ENCODE peak calls at places on chromosomes 12 and 14, in ten cellular contexts. W is stomach, R is esophagus muscularis mucosa, U is GM12878, S is ovary, Q is uterus, C is tibial nerve, Y is HepG2, T is NB4, X is Peyer's patch. A is an unnamed sample.
A peak's percentile ranks its signal among the peaks of the same experiment; 100 is the strongest.

GRCh38 chr14:75418779-75419768 is 8.7 kb upstream of the JDP2 start:
- DNase-seq in W (peak; percentile 63), R (no peak), U (peak; percentile 57), S (no peak), Q (no peak), C (no peak), Y (no peak), T (peak; percentile 88), X (peak; percentile 43), A (no peak)

GRCh38 chr14:60848066-60848465 is 113.5 kb downstream of the MNAT1 start:
- DNase-seq in W (no peak), R (no peak), U (no peak), S (no peak), Q (no peak), C (no peak), Y (no peak), T (no peak), X (no peak), A (no peak)

GRCh38 chr12:104505095-104505819 is 48.5 kb downstream of the CHST11 start:
- DNase-seq in W (no peak), R (no peak), U (peak; percentile 64), S (no peak), Q (no peak), C (no peak), Y (no peak), T (no peak), X (no peak), A (no peak)

GRCh38 chr12:125431516-125431915 is 366.3 kb downstream of the AACS start:
- DNase-seq in W (no peak), R (peak; percentile 88), U (no peak), S (no peak), Q (no peak), C (no peak), Y (no peak), T (no peak), X (no peak), A (no peak)

GRCh38 chr12:1836241-1836803 is 16.0 kb downstream of the LRTM2 start:
- DNase-seq in W (no peak), R (no peak), U (no peak), S (no peak), Q (no peak), C (no peak), Y (no peak), T (no peak), X (no peak), A (no peak)

GRCh38 chr14:93332032-93332852 is 594 bp downstream of the BTBD7 start:
- DNase-seq in W (peak; percentile 74), R (no peak), U (no peak), S (peak; percentile 69), Q (peak; percentile 47), C (no peak), Y (peak; percentile 40), T (peak; percentile 83), X (peak; percentile 40), A (peak; percentile 57)

GRCh38 chr12:56517854-56518253 is 3.8 kb upstream of the RBMS2 start:
- DNase-seq in W (no peak), R (no peak), U (no peak), S (no peak), Q (no peak), C (no peak), Y (peak; percentile 22), T (no peak), X (no peak), A (no peak)

GRCh38 chr12:114321524-114321923 is 84.4 kb downstream of the TBX5 start:
- DNase-seq in W (no peak), R (no peak), U (no peak), S (no peak), Q (no peak), C (no peak), Y (no peak), T (no peak), X (no peak), A (no peak)

GRCh38 chr14:33432407-33433023 is 493.8 kb downstream of the NPAS3 start:
- DNase-seq in W (no peak), R (no peak), U (no peak), S (no peak), Q (no peak), C (peak; percentile 24), Y (peak; percentile 42), T (peak; percentile 20), X (no peak), A (peak; percentile 63)

GRCh38 chr14:24286996-24287395 is 12.6 kb downstream of the DHRS1 start:
- DNase-seq in W (no peak), R (no peak), U (no peak), S (no peak), Q (no peak), C (no peak), Y (no peak), T (no peak), X (no peak), A (no peak)

GRCh38 chr12:105948331-105948730 is 190.4 kb downstream of the NUAK1 start:
- DNase-seq in W (no peak), R (no peak), U (no peak), S (no peak), Q (no peak), C (peak; percentile 38), Y (no peak), T (no peak), X (no peak), A (no peak)

GRCh38 chr12:131366261-131366871 is 344.5 kb upstream of the SFSWAP start:
- DNase-seq in W (no peak), R (no peak), U (no peak), S (peak; percentile 74), Q (peak; percentile 54), C (no peak), Y (peak; percentile 18), T (no peak), X (no peak), A (no peak)

GRCh38 chr14:31927348-31927826 is 149.7 kb upstream of the ARHGAP5 start:
- DNase-seq in W (no peak), R (no peak), U (no peak), S (no peak), Q (no peak), C (no peak), Y (peak; percentile 44), T (no peak), X (no peak), A (peak; percentile 20)

GRCh38 chr12:91854725-91855124 is 290.9 kb downstream of the BTG1 start:
- DNase-seq in W (no peak), R (no peak), U (no peak), S (no peak), Q (no peak), C (no peak), Y (no peak), T (no peak), X (no peak), A (peak; percentile 17)

GRCh38 chr12:21773263-21773741 is 1.2 kb downstream of the KCNJ8 start:
- DNase-seq in W (no peak), R (no peak), U (no peak), S (peak; percentile 70), Q (peak; percentile 49), C (peak; percentile 25), Y (no peak), T (peak; percentile 44), X (no peak), A (peak; percentile 47)

DNA sequence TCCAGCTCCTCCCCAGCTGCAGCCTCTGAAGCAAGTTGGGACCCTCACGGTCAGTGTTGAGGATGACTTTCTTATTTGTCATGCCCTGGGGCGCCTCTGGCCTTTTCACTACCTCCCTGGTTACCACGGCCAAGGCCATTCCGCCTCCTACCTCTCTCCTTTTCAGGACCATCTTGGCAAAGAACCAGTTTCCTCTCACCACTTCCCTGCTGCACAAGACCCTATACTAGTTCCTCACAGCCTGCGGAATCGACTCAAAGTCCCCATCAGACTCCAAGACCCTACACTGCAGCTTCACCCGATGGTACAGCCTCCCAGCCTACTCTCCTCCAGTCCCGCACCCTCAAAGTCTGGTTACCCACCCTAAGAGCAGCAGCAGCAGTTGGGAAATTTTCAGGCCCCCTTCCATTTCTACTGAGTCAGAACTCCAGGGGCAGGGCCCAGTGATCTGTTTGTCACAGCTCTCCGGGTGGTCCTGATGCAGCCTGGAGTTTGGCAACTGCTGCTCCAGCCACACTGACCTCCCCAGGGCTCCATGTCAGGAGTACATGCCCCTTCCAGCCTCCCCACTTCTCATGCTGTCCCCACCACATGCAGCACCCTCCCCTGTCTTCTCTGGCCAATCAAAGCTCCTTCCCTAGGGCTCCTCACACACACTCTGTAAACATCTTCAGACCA is 5.4 kb downstream of the VWF start:
- DNase-seq in W (no peak), R (no peak), U (no peak), S (no peak), Q (no peak), C (no peak), Y (no peak), T (no peak), X (no peak), A (no peak)
- H3K4me3 ChIP-seq in W (no peak overlapping the region), R (peak overlapping the region; percentile 51), U (no peak overlapping the region), S (no peak overlapping the region), Q (no peak overlapping the region), C (no peak overlapping the region), Y (no peak overlapping the region), T (no peak overlapping the region), X (no peak overlapping the region), A (no peak overlapping the region)

GRCh38 chr12:54419088-54419887 is at the start of gene ITGA5:
- DNase-seq in W (peak; percentile 66), R (peak; percentile 96), U (no peak), S (peak; percentile 87), Q (peak; percentile 88), C (peak; percentile 73), Y (no peak), T (peak; percentile 77), X (peak; percentile 48), A (peak; percentile 85)
- TF ChIP-seq POLR2A in W (no peak), R (peak; percentile 85), U (no peak), S (peak; percentile 82), Q (peak; percentile 95), C (peak; percentile 57), Y (no peak), T (peak; percentile 54), X (peak; percentile 42), A (peak; percentile 28)

DNA sequence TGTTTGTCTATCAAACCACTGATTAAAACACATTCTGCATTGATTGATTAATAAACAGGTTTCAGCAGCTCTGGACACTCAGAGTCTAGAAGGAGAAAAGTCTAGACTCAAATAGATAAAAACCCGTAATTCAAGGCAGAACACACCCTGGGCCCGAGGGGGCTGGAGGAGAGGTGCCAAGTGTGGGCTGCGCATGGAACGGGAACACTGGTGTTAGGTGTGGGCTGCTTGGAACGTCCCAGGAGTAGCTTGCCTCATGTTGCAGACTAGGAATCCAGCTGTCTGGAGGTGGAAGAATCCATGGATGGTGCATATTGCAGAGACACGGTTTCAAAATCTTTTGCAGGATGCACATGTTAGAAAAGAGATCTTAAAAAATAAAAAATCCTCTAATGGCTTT is 223.0 kb downstream of the APAF1 start:
- DNase-seq in W (no peak), R (no peak), U (no peak), S (no peak), Q (no peak), C (no peak), Y (no peak), T (no peak), X (no peak), A (no peak)
- TF ChIP-seq CTCF in W (no peak), R (no peak), U (no peak), S (no peak), Q (no peak), C (no peak), Y (no peak), T (no peak), X (no peak), A (no peak)

DNA sequence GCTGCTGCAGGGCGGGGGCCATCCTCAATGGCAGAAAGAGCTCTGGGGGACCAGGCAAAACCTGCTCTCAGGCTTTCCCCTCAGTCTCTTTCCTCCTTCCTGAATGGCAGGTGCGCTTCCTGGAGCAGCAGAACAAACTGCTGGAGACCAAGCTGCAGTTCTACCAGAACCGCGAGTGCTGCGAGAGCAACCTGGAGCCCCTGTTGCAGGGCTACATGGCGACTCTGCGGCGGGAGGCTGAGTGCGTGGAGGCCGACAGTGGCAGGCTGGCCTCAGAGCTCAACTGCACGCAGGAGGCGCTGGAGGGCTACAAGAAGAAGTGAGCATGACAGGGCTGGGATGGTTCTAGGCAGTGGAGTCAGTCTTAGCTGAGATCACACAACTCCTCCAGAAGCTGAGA is 22.9 kb upstream of the KRT83 start:
- DNase-seq in W (no peak), R (no peak), U (no peak), S (no peak), Q (no peak), C (no peak), Y (no peak), T (peak; percentile 23), X (no peak), A (no peak)
- H3K4me3 ChIP-seq in W (no peak overlapping the region), R (no peak overlapping the region), U (no peak overlapping the region), S (no peak overlapping the region), Q (no peak overlapping the region), C (no peak overlapping the region), Y (no peak overlapping the region), T (no peak overlapping the region), X (no peak overlapping the region), A (no peak overlapping the region)